ENCODE peak calls at places on chromosome 19, in eight cellular contexts. H is IMR-90, O is transverse colon, Q is body of pancreas, F is GM06990, E is fibroblast of the aortic adventitia, C is OCI-LY7, T is astrocyte of the spinal cord. K is an unnamed sample.
A peak's percentile ranks its signal among the peaks of the same experiment; 100 is the strongest.

GRCh38 chr19:2663920-2664571 is 38.4 kb downstream of the GNG7 start:
- DNase-seq in H (no peak), Q (peak; percentile 32), F (peak; percentile 86), O (peak; percentile 80), C (peak; percentile 75), E (no peak), T (no peak), K (peak; percentile 74)

GRCh38 chr19:40512473-40513344 is 45.9 kb downstream of the SPTBN4 start:
- DNase-seq in E (no peak), F (no peak), Q (no peak), H (peak; percentile 11), O (no peak), C (no peak), T (peak; percentile 4), K (no peak)

GRCh38 chr19:1373042-1373533 is 10.6 kb upstream of the NDUFS7 start:
- DNase-seq in C (no peak), F (no peak), E (no peak), O (no peak), Q (no peak), T (no peak), H (no peak), K (no peak)

GRCh38 chr19:50311723-50312635 is 17.2 kb downstream of the KCNC3 start:
- DNase-seq in C (no peak), Q (no peak), E (no peak), H (no peak), O (no peak), T (no peak), F (no peak), K (no peak)

GRCh38 chr19:47309608-47310007 is at the start of gene C5AR1:
- DNase-seq in O (peak; percentile 29), Q (no peak), C (no peak), E (no peak), T (no peak), F (no peak), H (no peak), K (peak; percentile 37)

GRCh38 chr19:16435238-16435911 is 36.4 kb downstream of the EPS15L1 start:
- DNase-seq in O (peak; percentile 48), Q (peak; percentile 27), H (peak; percentile 98), E (peak; percentile 97), F (no peak), T (peak; percentile 99), C (no peak), K (no peak)

GRCh38 chr19:2207991-2208860 is 27.9 kb downstream of the PLEKHJ1 start:
- DNase-seq in T (peak; percentile 50), F (no peak), C (peak; percentile 56), O (peak; percentile 63), H (peak; percentile 57), E (peak; percentile 81), Q (peak; percentile 30), K (peak; percentile 51)

GRCh38 chr19:12838893-12839656 is 760 bp downstream of the MAST1 start:
- DNase-seq in T (no peak), H (no peak), Q (no peak), F (no peak), C (peak; percentile 67), E (no peak), O (no peak), K (no peak)

GRCh38 chr19:7691497-7691896 is 10.4 kb downstream of the FCER2 start:
- DNase-seq in F (no peak), O (no peak), H (no peak), E (no peak), C (no peak), T (no peak), Q (no peak), K (no peak)

GRCh38 chr19:42032428-42032827 is 37.6 kb downstream of the GRIK5 start:
- DNase-seq in C (no peak), F (no peak), H (no peak), E (peak; percentile 5), O (no peak), T (no peak), Q (no peak), K (no peak)

GRCh38 chr19:30029721-30030510 is 87.9 kb downstream of the URI1 start:
- DNase-seq in O (no peak), Q (no peak), C (no peak), E (peak; percentile 85), T (peak; percentile 80), H (peak; percentile 56), F (peak; percentile 80), K (peak; percentile 87)

GRCh38 chr19:755063-755462 is 4.2 kb downstream of the MISP start:
- DNase-seq in O (peak; percentile 90), C (no peak), F (no peak), H (no peak), T (no peak), E (no peak), Q (no peak), K (no peak)

GRCh38 chr19:34254552-34255432 is at the start of gene GARRE1:
- DNase-seq in Q (peak; percentile 87), F (peak; percentile 73), C (peak; percentile 58), T (no peak), H (peak; percentile 24), O (peak; percentile 46), E (no peak), K (peak; percentile 84)

GRCh38 chr19:49149652-49150105 is 5.5 kb downstream of the HRC start:
- DNase-seq in E (peak; percentile 90), T (peak; percentile 88), C (peak; percentile 86), F (no peak), Q (peak; percentile 75), H (peak; percentile 83), O (peak; percentile 60), K (no peak)

GRCh38 chr19:11698231-11698630 is 40.5 kb downstream of the ZNF823 start:
- DNase-seq in C (no peak), Q (no peak), O (no peak), F (no peak), E (no peak), T (no peak), H (no peak), K (no peak)

GRCh38 chr19:31349160-31349881 is at the start of gene TSHZ3:
- DNase-seq in E (peak; percentile 88), C (no peak), Q (peak; percentile 58), O (peak; percentile 72), H (peak; percentile 87), F (no peak), T (peak; percentile 94), K (no peak)

GRCh38 chr19:5719274-5719960 is 529 bp downstream of the LONP1 start:
- DNase-seq in T (no peak), F (no peak), E (peak; percentile 40), C (peak; percentile 52), Q (peak; percentile 23), O (no peak), H (peak; percentile 13), K (peak; percentile 36)

GRCh38 chr19:1140272-1140671 is 33.8 kb downstream of the SBNO2 start:
- DNase-seq in Q (no peak), O (no peak), H (no peak), E (no peak), C (no peak), F (no peak), T (no peak), K (no peak)

DNA sequence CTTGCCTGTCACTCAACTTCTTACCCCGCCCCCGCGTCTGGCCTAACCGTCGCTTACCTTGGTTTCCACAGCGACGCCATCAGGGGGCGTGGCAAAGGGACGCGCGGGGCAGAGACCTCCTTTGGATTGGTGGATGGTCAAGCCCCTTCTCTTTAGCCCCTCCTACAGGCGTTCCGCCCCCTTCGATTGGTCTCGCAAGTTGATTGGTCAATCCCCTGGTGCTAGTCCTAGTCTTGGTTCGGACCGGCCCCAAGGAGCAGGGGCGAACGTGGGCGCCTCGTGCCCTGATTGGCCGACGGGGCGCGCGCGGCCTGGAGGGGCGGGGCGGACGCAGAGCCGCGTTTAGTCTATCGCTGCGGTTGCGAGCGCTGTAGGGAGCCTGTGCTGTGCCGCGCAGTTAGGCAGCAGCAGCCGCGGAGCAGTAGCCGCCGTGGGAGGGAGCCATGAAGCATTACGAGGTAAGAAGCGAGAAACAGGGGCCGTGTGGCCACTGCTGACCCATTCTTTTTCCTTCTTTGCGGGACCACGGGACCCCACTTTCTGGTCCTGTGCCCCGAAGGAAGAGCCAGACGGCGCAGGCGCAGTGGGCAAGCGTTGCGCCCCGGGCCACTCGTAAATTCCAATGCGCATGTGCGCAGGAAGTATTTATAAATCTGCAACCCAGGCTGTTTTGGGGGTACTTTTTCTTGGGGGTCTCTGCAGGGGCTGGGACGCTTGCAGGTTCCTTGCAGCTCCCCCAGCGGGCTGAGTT is at the start of gene TECR:
- DNase-seq in E (peak; percentile 100), Q (peak; percentile 100), C (peak; percentile 100), F (peak; percentile 99), T (peak; percentile 100), H (peak; percentile 100), O (peak; percentile 100), K (peak; percentile 100)
- TF ChIP-seq CTCF in E (no peak), Q (no peak), C (no peak), F (no peak), T (no peak), H (no peak), O (no peak), K (no peak)

GRCh38 chr19:45456500-45456815 is 11.3 kb upstream of the FOSB start:
- DNase-seq in E (no peak), Q (no peak), T (no peak), O (no peak), C (no peak), H (no peak), F (no peak), K (no peak)
- H3K4me3 ChIP-seq in E (no peak overlapping the region), Q (no peak overlapping the region), T (no peak overlapping the region), O (no peak overlapping the region), C (no peak overlapping the region), H (no peak overlapping the region), F (no peak overlapping the region), K (no peak overlapping the region)

DNA sequence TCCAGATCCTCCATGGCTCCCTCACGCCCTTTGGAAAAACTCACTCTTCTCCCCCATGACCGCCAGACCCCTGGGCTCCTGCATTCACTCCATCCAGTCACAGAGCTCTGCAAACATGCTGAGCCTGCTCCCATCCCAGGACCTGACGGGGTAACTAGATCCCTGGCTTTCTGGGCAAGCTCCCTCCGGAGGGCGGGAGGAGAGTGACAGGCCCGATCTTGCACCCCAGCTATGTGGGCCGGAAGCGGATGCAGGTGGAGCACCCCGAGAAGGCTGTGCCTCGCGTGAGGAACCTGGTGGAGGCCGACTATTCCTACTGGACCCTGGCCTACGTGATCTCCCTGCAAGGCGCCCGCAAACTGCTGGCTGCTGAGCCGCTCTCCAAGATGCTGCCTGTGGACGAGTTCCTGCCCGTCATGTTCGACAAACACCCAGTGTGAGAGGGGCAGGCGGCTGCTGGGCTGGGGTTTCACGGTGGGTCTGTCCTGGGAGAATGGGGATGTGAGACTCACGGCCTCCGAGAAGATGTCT is 25.1 kb downstream of the COLGALT1 start:
- DNase-seq in E (no peak), Q (no peak), C (no peak), F (no peak), T (no peak), O (no peak), H (no peak), K (no peak)
- TF ChIP-seq CTCF in E (no peak), Q (no peak), C (no peak), F (peak; percentile 8), T (peak; percentile 13), O (no peak), H (no peak), K (no peak)

DNA sequence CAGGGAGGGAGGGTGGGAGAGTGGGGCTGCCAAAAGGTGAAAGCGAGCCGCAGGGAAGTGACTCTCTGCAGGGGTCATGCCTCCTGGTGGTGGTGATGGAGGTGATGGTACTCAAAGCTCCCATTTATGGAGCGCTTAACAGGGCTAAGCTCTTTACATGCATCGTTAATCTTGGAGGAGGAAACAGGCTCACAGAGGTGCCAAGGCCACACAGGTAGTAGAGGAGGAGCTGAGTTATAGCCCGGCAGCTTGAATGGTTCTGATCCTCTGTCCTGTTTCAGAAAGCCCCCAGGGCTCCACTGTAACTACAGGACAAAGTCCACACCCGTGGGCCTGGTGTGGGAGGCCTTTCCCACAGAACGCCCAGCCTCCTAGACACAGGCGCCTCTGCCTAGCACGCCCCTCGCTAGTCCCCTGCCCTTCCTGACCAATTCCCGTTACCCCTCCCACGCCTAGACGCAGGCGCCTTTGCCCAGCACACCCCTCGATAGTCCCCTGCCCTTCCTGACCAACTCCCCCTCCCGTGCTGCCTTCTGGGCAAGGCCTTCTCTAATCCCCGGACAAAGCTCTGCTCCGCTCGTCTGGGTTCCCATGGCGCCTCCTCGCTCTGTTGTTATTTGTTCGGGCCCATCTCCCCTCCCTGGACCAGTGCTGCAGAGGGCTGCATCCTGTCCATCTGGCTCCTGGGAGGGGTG is 10.8 kb downstream of the PPP1R37 start:
- DNase-seq in H (no peak), F (no peak), T (no peak), O (no peak), E (no peak), C (no peak), Q (peak; percentile 45), K (no peak)
- H3K4me3 ChIP-seq in H (no peak overlapping the region), F (peak overlapping the region; percentile 37), T (no peak overlapping the region), O (no peak overlapping the region), E (no peak overlapping the region), C (no peak overlapping the region), Q (no peak overlapping the region), K (no peak overlapping the region)

K was measured in GM12865.